ENCODE peak calls at places on chromosome 19, in ten cellular contexts. X is activated T-helper 2 cell treated with anti-CD3 and anti-CD28 coated beads, Interferon-gamma antibody, Interleukin-2, Interleukin-4, amounts not matched to agents 10 μg/mL and 5 μg/mL and 100 μg/mL, durations not matched to agents 14 hours and 24 hours and 36 hours; U is NCI-H2029 treated with DMSO at 0.1 percent for 48 hours; E is thyroid gland; S is activated CD8-positive, alpha-beta memory T cell treated with anti-CD3 and anti-CD28 coated beads, Interleukin-2, amount 50 U/mL, for 48 hours; F is CD4-positive, alpha-beta T cell; P is Right ventricle myocardium superior; V is psoas muscle; T is PC-3; H is HS-5. N is an unnamed sample.

GRCh38 chr19:36916991-36917390 is 859 bp downstream of the ZNF568 start:
- DNase-seq in X (no peak), U (no peak), E (peak; percentile 9), S (no peak), F (no peak), P (no peak), V (no peak), T (no peak), H (peak; percentile 6), N (peak; percentile 1)

GRCh38 chr19:31300406-31300805 is 48.8 kb downstream of the TSHZ3 start:
- DNase-seq in X (no peak), U (no peak), E (peak; percentile 80), S (no peak), F (no peak), P (no peak), V (no peak), T (no peak), H (no peak), N (no peak)

GRCh38 chr19:14375055-14375581 is 6.1 kb upstream of the ADGRE5 start:
- DNase-seq in X (peak; percentile 74), U (no peak), E (peak; percentile 14), S (no peak), F (peak; percentile 62), P (peak; percentile 71), V (peak; percentile 70), T (no peak), H (no peak), N (no peak)

GRCh38 chr19:45528744-45529453 is 21.6 kb downstream of the VASP start:
- DNase-seq in X (no peak), U (no peak), E (peak; percentile 65), S (no peak), F (peak; percentile 46), P (no peak), V (peak; percentile 58), T (peak; percentile 86), H (no peak), N (no peak)

GRCh38 chr19:49840321-49840720 is 10.6 kb upstream of the PTOV1 start:
- DNase-seq in X (no peak), U (no peak), E (no peak), S (no peak), F (no peak), P (no peak), V (no peak), T (no peak), H (no peak), N (no peak)

GRCh38 chr19:52679598-52679997 is 41.4 kb upstream of the ZNF83 start:
- DNase-seq in X (no peak), U (no peak), E (no peak), S (no peak), F (no peak), P (no peak), V (no peak), T (peak; percentile 15), H (no peak), N (no peak)

GRCh38 chr19:11767633-11768133 is 883 bp downstream of the ZNF441 start:
- DNase-seq in X (peak; percentile 10), U (no peak), E (peak; percentile 41), S (peak; percentile 58), F (peak; percentile 34), P (peak; percentile 55), V (peak; percentile 64), T (peak; percentile 43), H (no peak), N (no peak)

GRCh38 chr19:36771275-36772231 is 1.1 kb downstream of the ZNF850 start:
- DNase-seq in X (peak; percentile 34), U (peak; percentile 41), E (peak; percentile 74), S (peak; percentile 64), F (no peak), P (peak; percentile 70), V (peak; percentile 57), T (peak; percentile 11), H (no peak), N (no peak)

GRCh38 chr19:15529774-15530372 is 21.5 kb downstream of the CYP4F22 start:
- DNase-seq in X (no peak), U (no peak), E (no peak), S (no peak), F (no peak), P (no peak), V (no peak), T (no peak), H (peak; percentile 50), N (no peak)

GRCh38 chr19:11963566-11964355 is 1.1 kb upstream of the ZNF763 start:
- DNase-seq in X (peak; percentile 46), U (peak; percentile 21), E (peak; percentile 85), S (peak; percentile 84), F (peak; percentile 78), P (peak; percentile 92), V (peak; percentile 91), T (peak; percentile 57), H (no peak), N (no peak)

GRCh38 chr19:55258476-55258827 is 365 bp downstream of the PPP6R1 start:
- DNase-seq in X (peak; percentile 34), U (no peak), E (peak; percentile 32), S (peak; percentile 76), F (peak; percentile 58), P (no peak), V (no peak), T (no peak), H (no peak), N (no peak)

GRCh38 chr19:32859591-32859990 is 10.0 kb downstream of the SLC7A9 start:
- DNase-seq in X (no peak), U (no peak), E (no peak), S (peak; percentile 37), F (no peak), P (no peak), V (peak; percentile 32), T (no peak), H (no peak), N (no peak)